ENCODE peak calls at places on chromosomes 13 and 19, in five cellular contexts. F is pancreas, X is astrocyte of the spinal cord, U is IMR-90, I is adrenal gland. G is an unnamed sample.

GRCh38 chr13:93861818-93862217 is 617.7 kb downstream of the DCT start:
- DNase-seq in F (no peak), X (peak), U (peak), I (no peak), G (peak)

GRCh38 chr19:51788936-51789795 is 5.8 kb upstream of the FPR3 start:
- DNase-seq in F (no peak), X (no peak), U (no peak), I (no peak), G (no peak)

GRCh38 chr19:4980838-4981680 is 12.1 kb downstream of the KDM4B start:
- DNase-seq in F (no peak), X (no peak), U (no peak), I (no peak), G (no peak)

GRCh38 chr19:2883686-2884439 is 16.7 kb downstream of the ZNF556 start:
- DNase-seq in F (no peak), X (no peak), U (no peak), I (no peak), G (no peak)

GRCh38 chr19:6023936-6024335 is 46.0 kb upstream of the RANBP3 start:
- DNase-seq in F (no peak), X (no peak), U (no peak), I (no peak), G (no peak)

GRCh38 chr13:50387124-50387581 is 371.9 kb downstream of the KCNRG start:
- DNase-seq in F (peak), X (peak), U (peak), I (peak), G (peak)

GRCh38 chr19:56837492-56837891 is 3.0 kb downstream of the PEG3 start:
- DNase-seq in F (peak), X (peak), U (no peak), I (peak), G (peak)

GRCh38 chr13:100946588-100946987 is 272.0 kb upstream of the TMTC4 start:
- DNase-seq in F (no peak), X (no peak), U (no peak), I (no peak), G (no peak)

GRCh38 chr19:11096210-11096841 is 7.1 kb downstream of the LDLR start:
- DNase-seq in F (no peak), X (peak), U (peak), I (peak), G (peak)

GRCh38 chr13:25860862-25861261 is 191.0 kb downstream of the SHISA2 start:
- DNase-seq in F (no peak), X (peak), U (peak), I (no peak), G (peak)

GRCh38 chr19:48390188-48391099 is 907 bp downstream of the KDELR1 start:
- DNase-seq in F (peak), X (peak), U (peak), I (peak), G (peak)

GRCh38 chr19:51980116-51980736 is 6.4 kb downstream of the ZNF350 start:
- DNase-seq in F (no peak), X (no peak), U (no peak), I (no peak), G (peak)

GRCh38 chr19:19946226-19946625 is 45.5 kb downstream of the ZNF93 start:
- DNase-seq in F (no peak), X (no peak), U (no peak), I (no peak), G (no peak)

GRCh38 chr19:12202250-12202649 is 39.4 kb downstream of the ZNF136 start:
- DNase-seq in F (peak), X (no peak), U (no peak), I (no peak), G (no peak)

GRCh38 chr13:52001120-52001731 is 10.0 kb downstream of the ATP7B start:
- DNase-seq in F (no peak), X (peak), U (peak), I (no peak), G (peak)

GRCh38 chr13:20142927-20143480 is 17.8 kb downstream of the GJA3 start:
- DNase-seq in F (no peak), X (no peak), U (no peak), I (no peak), G (no peak)

GRCh38 chr19:45515807-45516401 is 8.6 kb downstream of the VASP start:
- DNase-seq in F (no peak), X (no peak), U (no peak), I (no peak), G (no peak)

GRCh38 chr13:83879431-83880171 is 2.7 kb downstream of the SLITRK1 start:
- DNase-seq in F (peak), X (no peak), U (no peak), I (no peak), G (no peak)

GRCh38 chr13:91196958-91197357 is 150.5 kb upstream of the MIR17HG start:
- DNase-seq in F (no peak), X (no peak), U (no peak), I (no peak), G (no peak)

GRCh38 chr19:17648097-17648660 is 40.0 kb downstream of the UNC13A start:
- DNase-seq in F (no peak), X (no peak), U (no peak), I (no peak), G (no peak)

GRCh38 chr13:26978081-26978860 is 193.3 kb downstream of the USP12 start:
- DNase-seq in F (no peak), X (no peak), U (no peak), I (no peak), G (no peak)

GRCh38 chr13:112326821-112327370 is 49.3 kb upstream of the SPACA7 start:
- DNase-seq in F (no peak), X (no peak), U (no peak), I (no peak), G (no peak)

GRCh38 chr13:27617801-27618411 is 2.4 kb downstream of the LNX2 start:
- DNase-seq in F (no peak), X (no peak), U (no peak), I (no peak), G (no peak)

GRCh38 chr19:43524922-43525835 is 1.8 kb downstream of the ETHE1 start:
- DNase-seq in F (peak), X (peak), U (peak), I (peak), G (peak)

GRCh38 chr19:48456864-48457263 is 1.5 kb downstream of the KCNJ14 start:
- DNase-seq in F (no peak), X (no peak), U (no peak), I (no peak), G (no peak)

GRCh38 chr19:48445256-48445605 is 552 bp upstream of the GRWD1 start:
- DNase-seq in F (no peak), X (peak), U (peak), I (peak), G (peak)

GRCh38 chr13:75938811-75939525 is 302.8 kb downstream of the LMO7 start:
- DNase-seq in F (no peak), X (peak), U (peak), I (no peak), G (peak)

GRCh38 chr13:75415720-75416119 is 66.2 kb downstream of the TBC1D4 start:
- DNase-seq in F (no peak), X (peak), U (peak), I (no peak), G (peak)

GRCh38 chr19:10518444-10519361 is 1.5 kb upstream of the S1PR5 start:
- DNase-seq in F (no peak), X (no peak), U (no peak), I (no peak), G (no peak)

GRCh38 chr13:43657485-43657884 is 129.3 kb downstream of the ENOX1 start:
- DNase-seq in F (no peak), X (no peak), U (no peak), I (no peak), G (no peak)

GRCh38 chr13:90618133-90618532 is 729.4 kb upstream of the MIR17HG start:
- DNase-seq in F (no peak), X (no peak), U (no peak), I (no peak), G (no peak)

GRCh38 chr13:52010890-52011689 is at the start of gene ATP7B:
- DNase-seq in F (peak), X (peak), U (no peak), I (peak), G (no peak)

GRCh38 chr13:28161370-28161769 is 23.0 kb downstream of the PAN3 start:
- DNase-seq in F (no peak), X (no peak), U (peak), I (no peak), G (peak)

GRCh38 chr13:113499936-113500335 is 9.4 kb upstream of the DCUN1D2 start:
- DNase-seq in F (no peak), X (peak), U (peak), I (no peak), G (peak)

DNA sequence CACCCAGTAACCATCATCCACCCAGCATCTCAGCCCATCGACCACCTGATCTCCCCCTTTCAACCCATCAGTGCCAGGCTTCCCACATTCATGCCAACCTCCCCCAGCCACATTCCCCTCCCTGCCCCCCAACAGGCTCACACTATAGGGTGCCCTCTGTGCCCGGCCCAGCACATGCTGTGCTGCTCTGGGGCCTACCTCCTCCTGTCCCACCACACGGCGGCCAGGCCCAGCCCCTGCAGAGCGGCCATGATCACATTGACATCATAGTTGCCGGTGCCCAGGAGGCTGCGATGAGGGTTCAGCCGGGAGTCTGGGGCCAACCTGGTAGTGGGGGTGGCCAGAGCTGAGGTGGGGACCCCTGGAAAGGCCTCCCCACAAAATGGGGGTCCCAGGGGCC is 3.6 kb downstream of the JOSD2 start:
- DNase-seq in F (no peak), X (no peak), U (no peak), I (no peak), G (no peak)
- H3K4me3 ChIP-seq in F (no peak), X (no peak), U (no peak), I (no peak), G (no peak)

DNA sequence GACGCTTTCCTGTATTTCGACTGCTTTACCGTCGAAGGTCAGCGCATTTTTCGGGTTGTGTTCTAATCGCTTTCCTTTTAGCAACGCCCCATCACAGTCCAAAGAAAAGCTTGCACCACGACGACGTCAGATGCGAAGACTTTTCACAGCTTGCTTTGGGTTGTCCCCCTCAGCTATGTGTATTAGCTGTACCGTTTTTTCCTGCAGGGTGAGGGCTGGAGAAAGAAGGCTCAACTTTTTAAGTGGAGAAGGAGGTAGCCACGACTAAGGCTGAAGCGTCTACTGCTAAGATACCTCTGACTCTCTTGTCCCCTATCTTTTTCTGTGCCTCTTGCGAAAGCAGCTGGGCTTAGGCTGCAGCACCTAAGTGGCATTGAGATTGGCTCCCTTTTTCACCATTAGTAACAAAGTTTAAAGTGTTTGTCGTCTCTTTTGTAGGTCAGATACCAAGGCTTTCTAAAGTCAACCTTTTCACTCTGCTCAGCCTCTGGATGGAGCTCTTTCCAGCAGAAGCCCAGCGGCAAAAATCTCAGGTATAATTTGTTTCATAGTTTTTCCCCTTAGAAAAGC is 793 bp downstream of the CDADC1 start:
- DNase-seq in F (peak), X (peak), U (peak), I (no peak), G (no peak)
- TF ChIP-seq CTCF in F (no peak), X (peak), U (peak), I (no peak), G (peak)

GRCh38 chr13:110396913-110397379 is 89.9 kb downstream of the COL4A2 start:
- DNase-seq in F (peak), X (peak), U (peak), I (peak), G (peak)
- H3K4me3 ChIP-seq in F (no peak), X (no peak), U (no peak), I (no peak), G (peak)

DNA sequence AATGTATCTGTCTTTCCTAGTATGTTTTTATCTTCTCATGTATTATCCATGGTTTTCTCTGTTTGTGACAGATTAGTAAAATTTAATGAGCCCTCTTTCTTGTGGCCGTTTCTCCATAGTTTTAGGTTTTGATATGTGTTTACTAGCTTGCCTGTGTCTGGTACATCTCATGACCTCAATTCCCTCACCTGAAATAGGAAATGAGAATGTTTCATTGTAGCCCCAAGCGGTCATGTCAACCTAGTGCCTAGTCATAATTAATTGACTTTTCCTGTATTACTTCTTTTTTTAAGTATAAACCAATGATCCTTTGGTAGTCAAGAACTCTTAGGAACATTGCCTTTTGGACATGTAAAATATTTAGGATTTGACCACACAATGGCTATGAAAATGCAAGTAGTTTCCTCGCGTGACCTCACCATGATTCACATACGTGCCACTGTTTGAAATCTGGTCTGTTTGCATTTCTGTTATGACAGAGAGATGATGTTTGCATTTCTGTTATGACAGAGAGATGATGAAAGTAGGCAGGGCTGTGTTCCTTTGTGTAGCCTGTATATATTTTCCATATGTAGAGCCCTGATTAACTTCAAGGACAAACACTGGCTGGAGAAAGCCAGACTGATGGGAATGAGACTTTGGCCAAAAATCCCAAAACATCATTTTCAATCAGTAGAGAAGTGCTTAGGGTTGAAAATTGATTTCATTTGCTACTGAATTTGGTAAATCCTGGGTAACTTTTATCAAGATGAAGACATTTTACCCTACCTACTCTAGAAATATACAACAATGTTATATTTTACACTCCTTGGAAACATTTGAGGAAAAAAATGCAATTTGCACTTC is 104.8 kb downstream of the TNFRSF19 start:
- DNase-seq in F (no peak), X (peak), U (peak), I (no peak), G (peak)
- TF ChIP-seq CTCF in F (no peak), X (no peak), U (no peak), I (no peak), G (no peak)

DNA sequence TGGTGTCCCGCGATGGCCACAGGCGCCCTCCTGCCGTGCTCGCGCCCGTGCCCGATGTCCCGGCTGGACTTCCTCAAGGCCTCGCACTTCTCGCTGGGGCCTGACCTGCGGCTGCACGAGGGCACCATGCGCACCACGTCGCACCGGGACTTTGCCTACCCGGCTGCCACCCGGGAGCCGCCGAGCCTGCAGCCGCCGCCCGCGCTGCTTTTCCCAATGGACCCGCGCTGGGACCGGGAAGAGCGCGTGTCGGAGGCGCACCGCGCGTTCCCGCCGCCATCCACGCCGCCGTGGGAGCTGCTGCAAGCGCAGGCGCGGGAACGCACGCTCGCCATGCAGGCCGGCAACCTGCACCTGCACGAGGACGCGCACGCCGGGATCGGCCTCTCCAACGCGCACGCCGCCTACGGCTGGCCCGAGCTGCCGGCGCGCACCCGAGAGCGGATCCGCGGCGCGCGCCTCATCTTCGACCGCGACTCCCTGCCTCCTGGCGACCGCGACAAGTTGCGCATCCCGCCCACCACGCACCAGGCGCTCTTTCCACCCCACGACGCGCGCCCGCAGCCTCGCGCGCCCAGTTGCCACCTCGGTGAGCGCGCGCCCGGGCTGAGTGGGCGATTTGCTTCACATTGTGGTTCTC is 12.1 kb upstream of the PEX11G start:
- DNase-seq in F (peak), X (no peak), U (peak), I (peak), G (no peak)
- H3K4me3 ChIP-seq in F (peak), X (no peak), U (peak), I (no peak), G (no peak)